ENCODE peak calls at places on chromosomes 1 and 21, in ten cellular contexts. I is tibial artery; F is mesothelial cell of epicardium; Z is heart left ventricle; Q is gastrocnemius medialis; A is CD4-positive, alpha-beta T cell; X is BE2C; K is endothelial cell of umbilical vein; V is kidney epithelial cell; B is fibroblast of pulmonary artery. R is an unnamed sample.
A peak's percentile ranks its signal among the peaks of the same experiment; 100 is the strongest.

GRCh38 chr1:150152772-150153461 is 3.2 kb downstream of the PLEKHO1 start:
- DNase-seq in I (peak; percentile 56), F (no peak), Z (peak; percentile 27), Q (peak; percentile 39), A (no peak), X (no peak), K (peak; percentile 71), V (no peak), B (peak; percentile 74), R (no peak)

GRCh38 chr1:15177710-15178166 is 24.2 kb downstream of the TMEM51 start:
- DNase-seq in I (no peak), F (no peak), Z (no peak), Q (no peak), A (no peak), X (no peak), K (peak; percentile 83), V (no peak), B (no peak), R (no peak)

GRCh38 chr1:229186373-229187056 is 84.4 kb upstream of the RAB4A start:
- DNase-seq in I (no peak), F (no peak), Z (no peak), Q (no peak), A (no peak), X (no peak), K (no peak), V (no peak), B (no peak), R (no peak)

GRCh38 chr21:36791695-36792451 is 93.0 kb downstream of the SIM2 start:
- DNase-seq in I (no peak), F (no peak), Z (no peak), Q (no peak), A (no peak), X (peak; percentile 17), K (no peak), V (no peak), B (no peak), R (no peak)

GRCh38 chr1:193479187-193479586 is 292.8 kb upstream of the B3GALT2 start:
- DNase-seq in I (no peak), F (no peak), Z (no peak), Q (no peak), A (peak; percentile 55), X (no peak), K (no peak), V (no peak), B (no peak), R (no peak)

GRCh38 chr1:55143686-55144085 is 71.5 kb downstream of the USP24 start:
- DNase-seq in I (no peak), F (no peak), Z (no peak), Q (no peak), A (no peak), X (no peak), K (no peak), V (no peak), B (no peak), R (no peak)

GRCh38 chr1:181676269-181676668 is 193.0 kb downstream of the CACNA1E start:
- DNase-seq in I (no peak), F (no peak), Z (no peak), Q (peak; percentile 10), A (no peak), X (peak; percentile 22), K (no peak), V (no peak), B (no peak), R (no peak)

GRCh38 chr1:212454741-212455140 is 22.0 kb downstream of the NENF start:
- DNase-seq in I (no peak), F (no peak), Z (no peak), Q (no peak), A (no peak), X (no peak), K (no peak), V (no peak), B (no peak), R (no peak)

GRCh38 chr1:177235350-177235749 is 64.6 kb downstream of the BRINP2 start:
- DNase-seq in I (no peak), F (no peak), Z (no peak), Q (no peak), A (no peak), X (no peak), K (no peak), V (no peak), B (no peak), R (no peak)

GRCh38 chr1:50968884-50969610 is 998 bp upstream of the CDKN2C start:
- DNase-seq in I (peak; percentile 56), F (peak; percentile 49), Z (peak; percentile 64), Q (no peak), A (peak; percentile 22), X (peak; percentile 35), K (peak; percentile 57), V (no peak), B (peak; percentile 12), R (no peak)

GRCh38 chr1:20343149-20343936 is 52.7 kb downstream of the VWA5B1 start:
- DNase-seq in I (no peak), F (peak; percentile 51), Z (peak; percentile 29), Q (no peak), A (no peak), X (no peak), K (no peak), V (no peak), B (no peak), R (no peak)

GRCh38 chr1:184162266-184162665 is 110.7 kb downstream of the TSEN15 start:
- DNase-seq in I (no peak), F (no peak), Z (peak; percentile 41), Q (no peak), A (no peak), X (no peak), K (no peak), V (no peak), B (no peak), R (no peak)

DNA sequence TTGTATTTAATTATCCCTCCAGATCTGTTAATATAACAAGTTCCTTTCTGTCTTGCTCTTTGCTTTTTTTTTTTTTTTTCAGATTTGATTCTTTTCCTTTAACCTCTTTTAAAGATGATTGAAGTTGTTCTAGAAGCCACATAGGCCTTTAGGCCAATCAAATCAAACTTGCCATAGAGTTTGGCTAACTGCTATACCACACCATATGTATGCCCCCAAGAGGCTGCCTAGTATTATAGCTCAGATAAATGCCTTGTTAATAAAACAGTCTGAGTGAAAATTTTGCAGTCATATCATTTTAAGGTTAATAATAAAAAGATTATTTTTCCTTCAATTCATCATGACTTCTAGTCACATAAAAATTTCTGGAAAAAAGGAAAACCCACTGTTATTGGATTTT is 696.0 kb upstream of the CHRM3 start:
- DNase-seq in I (no peak), F (no peak), Z (no peak), Q (no peak), A (no peak), X (no peak), K (no peak), V (no peak), B (peak; percentile 49), R (no peak)
- TF ChIP-seq CTCF in I (no peak), F (no peak), Z (no peak), Q (no peak), A (no peak), X (peak; percentile 49), K (no peak), V (no peak), B (peak; percentile 26), R (no peak)

DNA sequence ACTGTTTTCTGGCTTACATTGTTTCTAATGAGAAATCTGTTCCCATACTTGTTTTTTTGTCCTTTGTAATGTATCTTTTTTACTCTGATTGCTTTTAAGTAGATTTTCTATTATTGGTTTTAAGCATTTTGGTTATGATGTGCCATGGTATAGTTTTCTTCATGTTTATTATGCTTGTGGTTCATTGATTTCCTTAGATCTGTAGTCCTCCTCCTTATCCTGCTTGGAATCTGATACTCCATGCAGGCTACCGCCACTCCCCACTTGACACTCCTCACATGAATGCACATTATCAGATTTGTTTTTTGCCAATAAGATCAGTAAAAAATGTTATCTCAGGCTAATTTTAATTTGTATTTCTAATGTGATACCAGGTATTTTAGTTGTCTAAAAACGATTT is 20.8 kb downstream of the UROD start:
- DNase-seq in I (no peak), F (no peak), Z (no peak), Q (no peak), A (no peak), X (no peak), K (no peak), V (no peak), B (no peak), R (no peak)
- TF ChIP-seq CTCF in I (no peak), F (no peak), Z (no peak), Q (no peak), A (no peak), X (no peak), K (no peak), V (no peak), B (no peak), R (no peak)

DNA sequence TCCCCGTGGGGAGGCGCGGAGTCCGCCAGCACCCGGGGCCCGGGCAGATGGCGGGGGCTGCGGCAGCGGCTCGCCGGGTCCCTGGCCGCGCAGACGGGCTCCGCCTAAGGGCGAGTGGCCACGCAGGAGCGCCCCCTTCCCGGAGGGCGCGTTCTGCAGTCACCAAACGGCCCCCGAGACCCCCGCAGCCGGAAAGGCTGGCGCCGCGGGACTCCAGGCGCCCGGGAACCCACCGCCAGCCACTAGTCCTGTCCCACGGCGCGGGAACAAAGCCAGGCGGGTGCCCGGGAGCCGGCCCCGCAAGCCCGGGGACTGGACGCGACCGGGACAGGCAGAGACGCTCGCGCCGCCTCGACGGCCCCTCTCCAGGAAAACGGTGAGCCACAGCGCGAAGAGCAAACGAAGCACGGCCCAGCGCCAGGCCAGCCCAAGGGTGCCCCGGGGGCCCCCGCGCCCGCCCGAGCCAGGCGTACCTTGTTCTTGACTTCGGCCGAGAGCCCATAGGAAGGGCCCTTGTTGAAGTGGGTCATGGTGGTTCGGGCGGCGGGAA is 470 bp downstream of the CNN3 start:
- DNase-seq in I (peak; percentile 42), F (peak; percentile 71), Z (peak; percentile 59), Q (no peak), A (peak; percentile 3), X (peak; percentile 67), K (peak; percentile 73), V (no peak), B (peak; percentile 64), R (no peak)
- TF ChIP-seq CTCF in I (peak; percentile 48), F (no peak), Z (peak; percentile 50), Q (no peak), A (no peak), X (peak; percentile 26), K (peak; percentile 68), V (no peak), B (peak; percentile 27), R (no peak)

DNA sequence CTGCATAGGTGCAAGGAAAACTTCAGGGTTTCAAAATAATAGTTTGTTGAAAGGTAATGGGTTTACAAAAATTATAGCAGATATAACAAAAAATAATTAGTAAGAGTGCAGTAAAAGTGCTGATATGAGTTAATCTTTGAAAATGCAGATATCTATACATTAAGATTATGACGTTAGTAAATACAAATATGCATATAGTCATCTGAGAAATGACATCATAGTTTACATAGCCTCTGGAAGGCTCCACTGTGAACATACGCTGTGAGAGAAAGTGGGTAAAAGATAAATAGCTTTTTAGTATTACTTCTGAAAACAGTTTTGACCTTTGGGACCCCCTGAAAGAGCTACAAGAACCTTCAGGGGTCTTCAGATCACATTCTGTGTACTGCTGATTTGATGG is 356.2 kb upstream of the SNX7 start:
- DNase-seq in I (no peak), F (no peak), Z (no peak), Q (no peak), A (no peak), X (no peak), K (no peak), V (no peak), B (no peak), R (no peak)
- TF ChIP-seq CTCF in I (no peak), F (no peak), Z (no peak), Q (no peak), A (no peak), X (no peak), K (no peak), V (no peak), B (no peak), R (no peak)